ENCODE peak calls at places on chromosomes 13 and 19, in eight cellular contexts. O, P, W, D, N, E, I and Q are unnamed samples.

GRCh38 chr19:34985249-34986022 is 14.7 kb upstream of the GRAMD1A start:
- DNase-seq in D (no peak), P (no peak), I (peak; percentile 24), W (peak; percentile 78), N (no peak), E (peak; percentile 43), O (peak; percentile 75), Q (no peak)

GRCh38 chr19:48842744-48843162 is 6.5 kb upstream of the HSD17B14 start:
- DNase-seq in P (peak; percentile 49), I (peak; percentile 48), D (peak; percentile 64), O (peak; percentile 70), E (peak; percentile 19), W (peak; percentile 69), N (peak; percentile 34), Q (no peak)

GRCh38 chr19:42655748-42656147 is 61.0 kb upstream of the CEACAM8 start:
- DNase-seq in E (no peak), O (no peak), W (no peak), D (no peak), N (no peak), I (no peak), P (no peak), Q (no peak)

GRCh38 chr13:112772929-112773328 is 83.1 kb downstream of the ATP11A start:
- DNase-seq in D (no peak), W (no peak), P (no peak), O (no peak), E (no peak), I (no peak), N (no peak), Q (no peak)

GRCh38 chr13:34805347-34805746 is 136.7 kb upstream of the NBEA start:
- DNase-seq in O (no peak), W (no peak), I (no peak), E (peak; percentile 7), P (no peak), N (no peak), D (peak; percentile 39), Q (no peak)

GRCh38 chr13:20616059-20616797 is 49.3 kb downstream of the IFT88 start:
- DNase-seq in W (no peak), I (peak; percentile 98), O (no peak), P (no peak), N (peak; percentile 87), E (peak; percentile 94), D (peak; percentile 90), Q (peak; percentile 74)

GRCh38 chr19:5478925-5479588 is 23.8 kb downstream of the ZNRF4 start:
- DNase-seq in I (no peak), W (no peak), O (no peak), D (no peak), P (no peak), E (no peak), N (no peak), Q (no peak)

GRCh38 chr19:29529646-29530548 is 4.1 kb downstream of the VSTM2B start:
- DNase-seq in E (no peak), W (no peak), I (no peak), P (no peak), N (no peak), D (no peak), O (no peak), Q (no peak)

GRCh38 chr13:26376430-26376829 is 122.5 kb downstream of the CDK8 start:
- DNase-seq in W (no peak), I (no peak), E (no peak), O (no peak), N (no peak), D (no peak), P (no peak), Q (no peak)

GRCh38 chr19:53068199-53068598 is 23.7 kb downstream of the ERVV-2 start:
- DNase-seq in I (no peak), P (no peak), O (no peak), D (no peak), N (no peak), W (no peak), E (no peak), Q (no peak)

GRCh38 chr19:2014731-2015610 is 543 bp downstream of the BTBD2 start:
- DNase-seq in I (no peak), W (no peak), E (no peak), O (peak; percentile 48), D (no peak), N (no peak), P (peak; percentile 28), Q (no peak)

GRCh38 chr13:111202745-111203144 is 87.6 kb downstream of the ARHGEF7 start:
- DNase-seq in O (peak; percentile 92), I (peak; percentile 93), W (peak; percentile 69), E (peak; percentile 89), D (peak; percentile 18), N (peak; percentile 96), P (no peak), Q (no peak)

GRCh38 chr19:50723069-50723468 is at the start of gene CLEC11A:
- DNase-seq in P (no peak), D (no peak), O (peak; percentile 75), W (no peak), E (no peak), N (peak; percentile 52), I (peak; percentile 80), Q (no peak)

GRCh38 chr13:83151308-83151660 is 731.0 kb downstream of the SLITRK1 start:
- DNase-seq in O (no peak), P (no peak), N (no peak), D (no peak), W (no peak), I (peak; percentile 32), E (peak; percentile 5), Q (peak; percentile 16)
- H3K4me3 ChIP-seq in O (no peak overlapping the region), P (no peak overlapping the region), N (no peak overlapping the region), D (no peak overlapping the region), W (no peak overlapping the region), I (no peak overlapping the region), E (no peak overlapping the region), Q (no peak overlapping the region)

DNA sequence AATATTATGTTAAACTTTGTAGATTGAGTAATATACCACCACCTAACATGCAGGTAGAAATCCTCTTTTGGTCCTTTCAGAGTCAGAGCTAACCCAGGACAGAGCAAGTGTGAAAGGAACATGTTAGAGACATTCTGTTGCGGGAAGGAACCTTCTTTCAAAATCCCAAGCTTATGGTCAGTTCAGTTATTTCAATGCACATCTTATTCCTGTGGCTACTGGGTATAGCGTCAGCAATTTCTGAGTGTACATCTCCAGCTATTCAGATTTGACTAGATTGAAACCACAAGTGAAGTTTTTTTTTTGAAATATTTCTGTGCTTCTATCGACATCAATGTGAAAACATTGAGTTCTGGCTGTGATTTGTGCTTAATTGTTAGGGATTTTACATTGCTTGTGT is 165.3 kb downstream of the LMO7 start:
- DNase-seq in W (no peak), E (no peak), D (no peak), P (no peak), N (peak; percentile 61), I (no peak), O (no peak), Q (no peak)
- H3K36me3 ChIP-seq in W (no peaks in the 10 kb centered on the region), E (peaks cover 5% of the 10 kb centered on the region), D (peaks cover 37% of the 10 kb centered on the region), P (no peaks in the 10 kb centered on the region), N (peaks cover 39% of the 10 kb centered on the region), I (peaks cover 21% of the 10 kb centered on the region), O (no peaks in the 10 kb centered on the region), Q (peaks cover 17% of the 10 kb centered on the region)

GRCh38 chr19:32222594-32222993 is 122.8 kb upstream of the ZNF507 start:
- DNase-seq in N (no peak), D (no peak), I (no peak), P (no peak), O (no peak), W (no peak), E (no peak), Q (no peak)

GRCh38 chr19:32227561-32228165 is 117.7 kb upstream of the ZNF507 start:
- DNase-seq in I (no peak), O (peak; percentile 14), P (no peak), D (no peak), E (no peak), N (no peak), W (no peak), Q (no peak)

GRCh38 chr19:32223595-32224370 is 121.6 kb upstream of the ZNF507 start:
- DNase-seq in P (no peak), N (no peak), W (no peak), I (no peak), O (no peak), E (no peak), D (no peak), Q (no peak)

GRCh38 chr19:32223106-32223505 is 122.3 kb upstream of the ZNF507 start:
- DNase-seq in W (no peak), O (no peak), D (no peak), I (no peak), E (no peak), N (no peak), P (no peak), Q (no peak)

GRCh38 chr19:32224371-32225244 is 120.8 kb upstream of the ZNF507 start:
- DNase-seq in I (peak; percentile 15), W (no peak), E (peak; percentile 7), P (peak; percentile 24), N (peak; percentile 9), D (peak; percentile 47), O (peak; percentile 51), Q (no peak)
- H3K4me3 ChIP-seq in I (no peak overlapping the region), W (no peak overlapping the region), E (no peak overlapping the region), P (no peak overlapping the region), N (peak overlapping the region; percentile 29), D (no peak overlapping the region), O (peak overlapping the region; percentile 26), Q (peak overlapping the region; percentile 23)

DNA sequence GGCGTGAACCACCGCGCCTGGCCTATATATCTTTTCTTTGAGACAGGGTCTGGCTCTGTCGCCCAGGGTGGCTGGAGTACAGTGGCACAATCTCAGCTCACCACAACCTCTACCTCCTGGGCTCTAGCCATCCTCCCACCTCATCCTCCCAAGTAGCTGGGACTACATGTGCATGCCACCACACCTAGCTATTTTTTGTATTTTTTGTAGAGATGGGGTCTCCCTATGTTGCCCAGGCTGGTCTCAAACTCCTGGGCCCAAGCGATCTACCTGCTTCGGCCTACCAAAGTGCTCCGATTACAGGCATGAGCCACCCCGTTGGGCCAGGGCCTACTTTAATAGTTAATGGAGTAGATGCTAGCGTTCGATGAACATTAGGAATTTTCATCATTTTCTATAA is 3.4 kb downstream of the TNPO2 start:
- DNase-seq in W (no peak), N (no peak), I (no peak), O (no peak), D (no peak), E (no peak), P (no peak), Q (no peak)
- H3K36me3 ChIP-seq in W (peaks cover 29% of the 10 kb centered on the region), N (peaks cover 28% of the 10 kb centered on the region), I (peaks cover 25% of the 10 kb centered on the region), O (peaks cover 39% of the 10 kb centered on the region), D (peaks cover 30% of the 10 kb centered on the region), E (peaks cover 17% of the 10 kb centered on the region), P (peaks cover 7% of the 10 kb centered on the region), Q (peaks cover 17% of the 10 kb centered on the region)